ENCODE peak calls at places on chromosomes 12 and 14, in eight cellular contexts. One of them, this sample, is unnamed.

GRCh38 chr12:14284189-14284722 is 81.2 kb upstream of the ATF7IP start:
- DNase-seq in activated T-cell treated with anti-CD3 and anti-CD28 coated beads for 24 hours: no peak
- DNase-seq in HepG2: no peak
- DNase-seq in fibroblast of lung: no peak
- DNase-seq in stimulated activated CD8-positive, alpha-beta memory T cell treated with anti-CD3 and anti-CD28 coated beads, Interleukin-7, amount 100 ng/mL, for 48 hours: no peak
- DNase-seq in T-helper 22 cell: no peak
- DNase-seq in body of pancreas: no peak
- DNase-seq in EL: no peak
- DNase-seq in this sample: no peak

GRCh38 chr12:24911284-24911791 is 37.6 kb downstream of the BCAT1 start:
- DNase-seq in activated T-cell treated with anti-CD3 and anti-CD28 coated beads for 24 hours: no peak
- DNase-seq in body of pancreas: no peak
- DNase-seq in stimulated activated CD8-positive, alpha-beta memory T cell treated with anti-CD3 and anti-CD28 coated beads, Interleukin-7, amount 100 ng/mL, for 48 hours: no peak
- DNase-seq in T-helper 22 cell: no peak
- DNase-seq in HepG2: peak
- DNase-seq in EL: peak
- DNase-seq in fibroblast of lung: peak
- DNase-seq in this sample: peak

GRCh38 chr12:57435288-57435687 is 704 bp downstream of the INHBC start:
- DNase-seq in body of pancreas: no peak
- DNase-seq in fibroblast of lung: no peak
- DNase-seq in HepG2: no peak
- DNase-seq in stimulated activated CD8-positive, alpha-beta memory T cell treated with anti-CD3 and anti-CD28 coated beads, Interleukin-7, amount 100 ng/mL, for 48 hours: no peak
- DNase-seq in activated T-cell treated with anti-CD3 and anti-CD28 coated beads for 24 hours: no peak
- DNase-seq in EL: no peak
- DNase-seq in T-helper 22 cell: no peak
- DNase-seq in this sample: no peak

GRCh38 chr12:79655036-79655435 is 35.7 kb downstream of the PAWR start:
- DNase-seq in fibroblast of lung: no peak
- DNase-seq in EL: no peak
- DNase-seq in HepG2: no peak
- DNase-seq in activated T-cell treated with anti-CD3 and anti-CD28 coated beads for 24 hours: no peak
- DNase-seq in T-helper 22 cell: no peak
- DNase-seq in stimulated activated CD8-positive, alpha-beta memory T cell treated with anti-CD3 and anti-CD28 coated beads, Interleukin-7, amount 100 ng/mL, for 48 hours: no peak
- DNase-seq in body of pancreas: no peak
- DNase-seq in this sample: no peak

GRCh38 chr14:99755068-99755405 is 38.2 kb upstream of the EML1 start:
- DNase-seq in fibroblast of lung: no peak
- DNase-seq in activated T-cell treated with anti-CD3 and anti-CD28 coated beads for 24 hours: no peak
- DNase-seq in HepG2: no peak
- DNase-seq in stimulated activated CD8-positive, alpha-beta memory T cell treated with anti-CD3 and anti-CD28 coated beads, Interleukin-7, amount 100 ng/mL, for 48 hours: no peak
- DNase-seq in EL: no peak
- DNase-seq in body of pancreas: no peak
- DNase-seq in T-helper 22 cell: no peak
- DNase-seq in this sample: no peak

GRCh38 chr12:125329239-125330238 is 264.3 kb downstream of the AACS start:
- DNase-seq in stimulated activated CD8-positive, alpha-beta memory T cell treated with anti-CD3 and anti-CD28 coated beads, Interleukin-7, amount 100 ng/mL, for 48 hours: no peak
- DNase-seq in EL: no peak
- DNase-seq in fibroblast of lung: peak
- DNase-seq in T-helper 22 cell: no peak
- DNase-seq in HepG2: no peak
- DNase-seq in body of pancreas: no peak
- DNase-seq in activated T-cell treated with anti-CD3 and anti-CD28 coated beads for 24 hours: no peak
- DNase-seq in this sample: no peak

GRCh38 chr12:51851408-51852097 is 3.0 kb upstream of the FIGNL2 start:
- DNase-seq in stimulated activated CD8-positive, alpha-beta memory T cell treated with anti-CD3 and anti-CD28 coated beads, Interleukin-7, amount 100 ng/mL, for 48 hours: no peak
- DNase-seq in fibroblast of lung: no peak
- DNase-seq in EL: no peak
- DNase-seq in HepG2: no peak
- DNase-seq in body of pancreas: no peak
- DNase-seq in activated T-cell treated with anti-CD3 and anti-CD28 coated beads for 24 hours: no peak
- DNase-seq in T-helper 22 cell: no peak
- DNase-seq in this sample: no peak

GRCh38 chr12:22981711-22982110 is 356.7 kb downstream of the ETNK1 start:
- DNase-seq in body of pancreas: no peak
- DNase-seq in EL: peak
- DNase-seq in activated T-cell treated with anti-CD3 and anti-CD28 coated beads for 24 hours: no peak
- DNase-seq in HepG2: no peak
- DNase-seq in fibroblast of lung: peak
- DNase-seq in stimulated activated CD8-positive, alpha-beta memory T cell treated with anti-CD3 and anti-CD28 coated beads, Interleukin-7, amount 100 ng/mL, for 48 hours: no peak
- DNase-seq in T-helper 22 cell: no peak
- DNase-seq in this sample: peak

GRCh38 chr14:101843665-101844064 is 82.2 kb downstream of the PPP2R5C start:
- DNase-seq in activated T-cell treated with anti-CD3 and anti-CD28 coated beads for 24 hours: peak
- DNase-seq in HepG2: no peak
- DNase-seq in EL: no peak
- DNase-seq in fibroblast of lung: no peak
- DNase-seq in stimulated activated CD8-positive, alpha-beta memory T cell treated with anti-CD3 and anti-CD28 coated beads, Interleukin-7, amount 100 ng/mL, for 48 hours: peak
- DNase-seq in T-helper 22 cell: peak
- DNase-seq in body of pancreas: no peak
- DNase-seq in this sample: no peak

GRCh38 chr14:64417042-64417770 is 29.1 kb downstream of the MTHFD1 start:
- DNase-seq in fibroblast of lung: peak
- DNase-seq in stimulated activated CD8-positive, alpha-beta memory T cell treated with anti-CD3 and anti-CD28 coated beads, Interleukin-7, amount 100 ng/mL, for 48 hours: no peak
- DNase-seq in EL: peak
- DNase-seq in HepG2: no peak
- DNase-seq in body of pancreas: no peak
- DNase-seq in T-helper 22 cell: no peak
- DNase-seq in activated T-cell treated with anti-CD3 and anti-CD28 coated beads for 24 hours: no peak
- DNase-seq in this sample: peak

GRCh38 chr14:77376380-77376770 is 519 bp downstream of the TMED8 start:
- DNase-seq in EL: peak
- DNase-seq in body of pancreas: peak
- DNase-seq in fibroblast of lung: peak
- DNase-seq in stimulated activated CD8-positive, alpha-beta memory T cell treated with anti-CD3 and anti-CD28 coated beads, Interleukin-7, amount 100 ng/mL, for 48 hours: peak
- DNase-seq in T-helper 22 cell: peak
- DNase-seq in activated T-cell treated with anti-CD3 and anti-CD28 coated beads for 24 hours: peak
- DNase-seq in HepG2: no peak
- DNase-seq in this sample: peak

GRCh38 chr14:54538055-54538454 is 28.3 kb downstream of the CGRRF1 start:
- DNase-seq in HepG2: peak
- DNase-seq in body of pancreas: no peak
- DNase-seq in activated T-cell treated with anti-CD3 and anti-CD28 coated beads for 24 hours: no peak
- DNase-seq in stimulated activated CD8-positive, alpha-beta memory T cell treated with anti-CD3 and anti-CD28 coated beads, Interleukin-7, amount 100 ng/mL, for 48 hours: no peak
- DNase-seq in EL: no peak
- DNase-seq in T-helper 22 cell: no peak
- DNase-seq in fibroblast of lung: no peak
- DNase-seq in this sample: no peak

GRCh38 chr12:95282266-95282665 is 64.7 kb downstream of the VEZT start:
- DNase-seq in fibroblast of lung: peak
- DNase-seq in activated T-cell treated with anti-CD3 and anti-CD28 coated beads for 24 hours: no peak
- DNase-seq in stimulated activated CD8-positive, alpha-beta memory T cell treated with anti-CD3 and anti-CD28 coated beads, Interleukin-7, amount 100 ng/mL, for 48 hours: no peak
- DNase-seq in body of pancreas: no peak
- DNase-seq in EL: no peak
- DNase-seq in T-helper 22 cell: no peak
- DNase-seq in HepG2: no peak
- DNase-seq in this sample: no peak

GRCh38 chr12:113065126-113066007 is 8.8 kb downstream of the DTX1 start:
- DNase-seq in body of pancreas: no peak
- DNase-seq in EL: no peak
- DNase-seq in stimulated activated CD8-positive, alpha-beta memory T cell treated with anti-CD3 and anti-CD28 coated beads, Interleukin-7, amount 100 ng/mL, for 48 hours: no peak
- DNase-seq in HepG2: no peak
- DNase-seq in activated T-cell treated with anti-CD3 and anti-CD28 coated beads for 24 hours: no peak
- DNase-seq in fibroblast of lung: no peak
- DNase-seq in T-helper 22 cell: no peak
- DNase-seq in this sample: no peak

GRCh38 chr12:131723532-131723931 is 12.6 kb downstream of the SFSWAP start:
- DNase-seq in T-helper 22 cell: no peak
- DNase-seq in stimulated activated CD8-positive, alpha-beta memory T cell treated with anti-CD3 and anti-CD28 coated beads, Interleukin-7, amount 100 ng/mL, for 48 hours: no peak
- DNase-seq in HepG2: no peak
- DNase-seq in EL: no peak
- DNase-seq in fibroblast of lung: no peak
- DNase-seq in activated T-cell treated with anti-CD3 and anti-CD28 coated beads for 24 hours: no peak
- DNase-seq in body of pancreas: no peak
- DNase-seq in this sample: no peak

GRCh38 chr12:101045486-101046474 is 164.3 kb downstream of the SLC5A8 start:
- DNase-seq in T-helper 22 cell: no peak
- DNase-seq in stimulated activated CD8-positive, alpha-beta memory T cell treated with anti-CD3 and anti-CD28 coated beads, Interleukin-7, amount 100 ng/mL, for 48 hours: no peak
- DNase-seq in body of pancreas: peak
- DNase-seq in activated T-cell treated with anti-CD3 and anti-CD28 coated beads for 24 hours: no peak
- DNase-seq in HepG2: no peak
- DNase-seq in fibroblast of lung: peak
- DNase-seq in EL: no peak
- DNase-seq in this sample: no peak

GRCh38 chr14:50791201-50791600 is 39.8 kb downstream of the NIN start:
- DNase-seq in HepG2: no peak
- DNase-seq in fibroblast of lung: no peak
- DNase-seq in body of pancreas: no peak
- DNase-seq in stimulated activated CD8-positive, alpha-beta memory T cell treated with anti-CD3 and anti-CD28 coated beads, Interleukin-7, amount 100 ng/mL, for 48 hours: no peak
- DNase-seq in EL: no peak
- DNase-seq in activated T-cell treated with anti-CD3 and anti-CD28 coated beads for 24 hours: no peak
- DNase-seq in T-helper 22 cell: no peak
- DNase-seq in this sample: no peak

GRCh38 chr14:63438065-63438757 is 105.0 kb downstream of the PPP2R5E start:
- DNase-seq in EL: peak
- DNase-seq in fibroblast of lung: peak
- DNase-seq in body of pancreas: peak
- DNase-seq in HepG2: peak
- DNase-seq in activated T-cell treated with anti-CD3 and anti-CD28 coated beads for 24 hours: no peak
- DNase-seq in T-helper 22 cell: no peak
- DNase-seq in stimulated activated CD8-positive, alpha-beta memory T cell treated with anti-CD3 and anti-CD28 coated beads, Interleukin-7, amount 100 ng/mL, for 48 hours: no peak
- DNase-seq in this sample: peak

GRCh38 chr14:86363047-86363446 is 833.1 kb downstream of the FLRT2 start:
- DNase-seq in stimulated activated CD8-positive, alpha-beta memory T cell treated with anti-CD3 and anti-CD28 coated beads, Interleukin-7, amount 100 ng/mL, for 48 hours: no peak
- DNase-seq in EL: no peak
- DNase-seq in fibroblast of lung: no peak
- DNase-seq in T-helper 22 cell: no peak
- DNase-seq in activated T-cell treated with anti-CD3 and anti-CD28 coated beads for 24 hours: no peak
- DNase-seq in HepG2: no peak
- DNase-seq in body of pancreas: no peak
- DNase-seq in this sample: no peak

GRCh38 chr12:71755146-71755892 is 656 bp downstream of the RAB21 start:
- DNase-seq in stimulated activated CD8-positive, alpha-beta memory T cell treated with anti-CD3 and anti-CD28 coated beads, Interleukin-7, amount 100 ng/mL, for 48 hours: peak
- DNase-seq in fibroblast of lung: peak
- DNase-seq in body of pancreas: no peak
- DNase-seq in HepG2: peak
- DNase-seq in activated T-cell treated with anti-CD3 and anti-CD28 coated beads for 24 hours: peak
- DNase-seq in EL: peak
- DNase-seq in T-helper 22 cell: peak
- DNase-seq in this sample: peak

GRCh38 chr14:35261774-35262173 is 30.4 kb upstream of the PSMA6 start:
- DNase-seq in stimulated activated CD8-positive, alpha-beta memory T cell treated with anti-CD3 and anti-CD28 coated beads, Interleukin-7, amount 100 ng/mL, for 48 hours: no peak
- DNase-seq in HepG2: no peak
- DNase-seq in fibroblast of lung: no peak
- DNase-seq in EL: no peak
- DNase-seq in T-helper 22 cell: no peak
- DNase-seq in body of pancreas: no peak
- DNase-seq in activated T-cell treated with anti-CD3 and anti-CD28 coated beads for 24 hours: no peak
- DNase-seq in this sample: peak

GRCh38 chr12:118853634-118854033 is 127.7 kb upstream of the SRRM4 start:
- DNase-seq in T-helper 22 cell: no peak
- DNase-seq in EL: peak
- DNase-seq in stimulated activated CD8-positive, alpha-beta memory T cell treated with anti-CD3 and anti-CD28 coated beads, Interleukin-7, amount 100 ng/mL, for 48 hours: peak
- DNase-seq in fibroblast of lung: no peak
- DNase-seq in activated T-cell treated with anti-CD3 and anti-CD28 coated beads for 24 hours: no peak
- DNase-seq in body of pancreas: no peak
- DNase-seq in HepG2: no peak
- DNase-seq in this sample: no peak

GRCh38 chr12:68559984-68560822 is 50.5 kb upstream of the RAP1B start:
- DNase-seq in activated T-cell treated with anti-CD3 and anti-CD28 coated beads for 24 hours: no peak
- DNase-seq in T-helper 22 cell: no peak
- DNase-seq in stimulated activated CD8-positive, alpha-beta memory T cell treated with anti-CD3 and anti-CD28 coated beads, Interleukin-7, amount 100 ng/mL, for 48 hours: no peak
- DNase-seq in EL: peak
- DNase-seq in body of pancreas: no peak
- DNase-seq in fibroblast of lung: peak
- DNase-seq in HepG2: no peak
- DNase-seq in this sample: no peak

GRCh38 chr12:103639983-103640382 is 52.9 kb downstream of the STAB2 start:
- DNase-seq in activated T-cell treated with anti-CD3 and anti-CD28 coated beads for 24 hours: no peak
- DNase-seq in fibroblast of lung: no peak
- DNase-seq in body of pancreas: no peak
- DNase-seq in stimulated activated CD8-positive, alpha-beta memory T cell treated with anti-CD3 and anti-CD28 coated beads, Interleukin-7, amount 100 ng/mL, for 48 hours: no peak
- DNase-seq in HepG2: no peak
- DNase-seq in EL: no peak
- DNase-seq in T-helper 22 cell: no peak
- DNase-seq in this sample: no peak

GRCh38 chr12:98587084-98587483 is 6.4 kb upstream of the SLC25A3 start:
- DNase-seq in T-helper 22 cell: no peak
- DNase-seq in fibroblast of lung: no peak
- DNase-seq in body of pancreas: no peak
- DNase-seq in EL: no peak
- DNase-seq in activated T-cell treated with anti-CD3 and anti-CD28 coated beads for 24 hours: no peak
- DNase-seq in stimulated activated CD8-positive, alpha-beta memory T cell treated with anti-CD3 and anti-CD28 coated beads, Interleukin-7, amount 100 ng/mL, for 48 hours: no peak
- DNase-seq in HepG2: no peak
- DNase-seq in this sample: no peak

GRCh38 chr14:104376202-104377140 is 203.1 kb upstream of the C14orf180 start:
- DNase-seq in fibroblast of lung: no peak
- DNase-seq in activated T-cell treated with anti-CD3 and anti-CD28 coated beads for 24 hours: no peak
- DNase-seq in HepG2: no peak
- DNase-seq in T-helper 22 cell: no peak
- DNase-seq in body of pancreas: no peak
- DNase-seq in EL: no peak
- DNase-seq in stimulated activated CD8-positive, alpha-beta memory T cell treated with anti-CD3 and anti-CD28 coated beads, Interleukin-7, amount 100 ng/mL, for 48 hours: no peak
- DNase-seq in this sample: no peak

GRCh38 chr12:116561181-116561821 is 2.1 kb downstream of the MAP1LC3B2 start:
- DNase-seq in fibroblast of lung: no peak
- DNase-seq in activated T-cell treated with anti-CD3 and anti-CD28 coated beads for 24 hours: no peak
- DNase-seq in body of pancreas: no peak
- DNase-seq in stimulated activated CD8-positive, alpha-beta memory T cell treated with anti-CD3 and anti-CD28 coated beads, Interleukin-7, amount 100 ng/mL, for 48 hours: no peak
- DNase-seq in T-helper 22 cell: no peak
- DNase-seq in EL: no peak
- DNase-seq in HepG2: no peak
- DNase-seq in this sample: no peak

GRCh38 chr12:56614627-56615026 is 15.5 kb downstream of the BAZ2A start:
- DNase-seq in fibroblast of lung: no peak
- DNase-seq in EL: no peak
- DNase-seq in activated T-cell treated with anti-CD3 and anti-CD28 coated beads for 24 hours: no peak
- DNase-seq in stimulated activated CD8-positive, alpha-beta memory T cell treated with anti-CD3 and anti-CD28 coated beads, Interleukin-7, amount 100 ng/mL, for 48 hours: no peak
- DNase-seq in body of pancreas: no peak
- DNase-seq in HepG2: no peak
- DNase-seq in T-helper 22 cell: no peak
- DNase-seq in this sample: no peak

GRCh38 chr14:54377501-54377900 is 19.3 kb upstream of the CDKN3 start:
- DNase-seq in body of pancreas: no peak
- DNase-seq in EL: no peak
- DNase-seq in activated T-cell treated with anti-CD3 and anti-CD28 coated beads for 24 hours: no peak
- DNase-seq in T-helper 22 cell: no peak
- DNase-seq in stimulated activated CD8-positive, alpha-beta memory T cell treated with anti-CD3 and anti-CD28 coated beads, Interleukin-7, amount 100 ng/mL, for 48 hours: no peak
- DNase-seq in HepG2: no peak
- DNase-seq in fibroblast of lung: no peak
- DNase-seq in this sample: no peak

GRCh38 chr12:130764073-130764472 is 48.0 kb upstream of the RIMBP2 start:
- DNase-seq in body of pancreas: no peak
- DNase-seq in fibroblast of lung: peak
- DNase-seq in activated T-cell treated with anti-CD3 and anti-CD28 coated beads for 24 hours: no peak
- DNase-seq in EL: no peak
- DNase-seq in T-helper 22 cell: no peak
- DNase-seq in HepG2: no peak
- DNase-seq in stimulated activated CD8-positive, alpha-beta memory T cell treated with anti-CD3 and anti-CD28 coated beads, Interleukin-7, amount 100 ng/mL, for 48 hours: no peak
- DNase-seq in this sample: peak

GRCh38 chr14:71720978-71721624 is 211.1 kb upstream of the RGS6 start:
- DNase-seq in HepG2: peak
- DNase-seq in body of pancreas: no peak
- DNase-seq in activated T-cell treated with anti-CD3 and anti-CD28 coated beads for 24 hours: no peak
- DNase-seq in stimulated activated CD8-positive, alpha-beta memory T cell treated with anti-CD3 and anti-CD28 coated beads, Interleukin-7, amount 100 ng/mL, for 48 hours: no peak
- DNase-seq in EL: peak
- DNase-seq in fibroblast of lung: peak
- DNase-seq in T-helper 22 cell: no peak
- DNase-seq in this sample: peak

GRCh38 chr12:25962932-25963525 is 4.5 kb downstream of the RASSF8 start:
- DNase-seq in stimulated activated CD8-positive, alpha-beta memory T cell treated with anti-CD3 and anti-CD28 coated beads, Interleukin-7, amount 100 ng/mL, for 48 hours: no peak
- DNase-seq in T-helper 22 cell: no peak
- DNase-seq in activated T-cell treated with anti-CD3 and anti-CD28 coated beads for 24 hours: no peak
- DNase-seq in body of pancreas: no peak
- DNase-seq in HepG2: no peak
- DNase-seq in EL: no peak
- DNase-seq in fibroblast of lung: no peak
- DNase-seq in this sample: peak

GRCh38 chr14:98944989-98945388 is 327.0 kb downstream of the BCL11B start:
- DNase-seq in HepG2: no peak
- DNase-seq in body of pancreas: no peak
- DNase-seq in activated T-cell treated with anti-CD3 and anti-CD28 coated beads for 24 hours: no peak
- DNase-seq in fibroblast of lung: no peak
- DNase-seq in T-helper 22 cell: no peak
- DNase-seq in EL: no peak
- DNase-seq in stimulated activated CD8-positive, alpha-beta memory T cell treated with anti-CD3 and anti-CD28 coated beads, Interleukin-7, amount 100 ng/mL, for 48 hours: peak
- DNase-seq in this sample: no peak

GRCh38 chr14:95409472-95410307 is 90.0 kb upstream of the CLMN start:
- DNase-seq in HepG2: no peak
- DNase-seq in T-helper 22 cell: no peak
- DNase-seq in stimulated activated CD8-positive, alpha-beta memory T cell treated with anti-CD3 and anti-CD28 coated beads, Interleukin-7, amount 100 ng/mL, for 48 hours: no peak
- DNase-seq in activated T-cell treated with anti-CD3 and anti-CD28 coated beads for 24 hours: no peak
- DNase-seq in body of pancreas: no peak
- DNase-seq in EL: no peak
- DNase-seq in fibroblast of lung: no peak
- DNase-seq in this sample: no peak